ENCODE peak calls at places on chromosome 21, in ten cellular contexts. One of them, this sample, is unnamed.
A peak's percentile ranks its signal among the peaks of the same experiment; 100 is the strongest.

GRCh38 chr21:27814226-27814625 is 847.3 kb upstream of the ADAMTS5 start:
- DNase-seq in SW 1271: no peak
- DNase-seq in glomerular endothelial cell: no peak
- DNase-seq in lung microvascular endothelial cell: no peak
- DNase-seq in occipital lobe: no peak
- DNase-seq in SJSA1: no peak
- DNase-seq in IMR-90: no peak
- DNase-seq in HFFc6: no peak
- DNase-seq in prostate gland: no peak
- DNase-seq in skeletal muscle cell: no peak
- DNase-seq in this sample: no peak

GRCh38 chr21:25898671-25899070 is 163.9 kb downstream of the GABPA start:
- DNase-seq in SW 1271: no peak
- DNase-seq in glomerular endothelial cell: no peak
- DNase-seq in lung microvascular endothelial cell: no peak
- DNase-seq in occipital lobe: no peak
- DNase-seq in SJSA1: no peak
- DNase-seq in IMR-90: no peak
- DNase-seq in HFFc6: no peak
- DNase-seq in prostate gland: no peak
- DNase-seq in skeletal muscle cell: no peak
- DNase-seq in this sample: no peak

GRCh38 chr21:30979054-30979453 is 59.2 kb downstream of the KRTAP19-8 start:
- DNase-seq in SW 1271: no peak
- DNase-seq in glomerular endothelial cell: no peak
- DNase-seq in lung microvascular endothelial cell: no peak
- DNase-seq in occipital lobe: no peak
- DNase-seq in SJSA1: no peak
- DNase-seq in IMR-90: no peak
- DNase-seq in HFFc6: no peak
- DNase-seq in prostate gland: no peak
- DNase-seq in skeletal muscle cell: no peak
- DNase-seq in this sample: no peak

GRCh38 chr21:46438241-46438640 is 20.4 kb upstream of the DIP2A start:
- DNase-seq in SW 1271: no peak
- DNase-seq in glomerular endothelial cell: no peak
- DNase-seq in lung microvascular endothelial cell: no peak
- DNase-seq in occipital lobe: no peak
- DNase-seq in SJSA1: no peak
- DNase-seq in IMR-90: no peak
- DNase-seq in HFFc6: no peak
- DNase-seq in prostate gland: no peak
- DNase-seq in skeletal muscle cell: no peak
- DNase-seq in this sample: no peak

GRCh38 chr21:39673736-39674135 is 61.0 kb downstream of the B3GALT5 start:
- DNase-seq in SW 1271: no peak
- DNase-seq in glomerular endothelial cell: no peak
- DNase-seq in lung microvascular endothelial cell: no peak
- DNase-seq in occipital lobe: no peak
- DNase-seq in SJSA1: no peak
- DNase-seq in IMR-90: no peak
- DNase-seq in HFFc6: no peak
- DNase-seq in prostate gland: no peak
- DNase-seq in skeletal muscle cell: no peak
- DNase-seq in this sample: no peak

GRCh38 chr21:27590271-27590670 is 623.4 kb upstream of the ADAMTS5 start:
- DNase-seq in SW 1271: no peak
- DNase-seq in glomerular endothelial cell: no peak
- DNase-seq in lung microvascular endothelial cell: no peak
- DNase-seq in occipital lobe: no peak
- DNase-seq in SJSA1: no peak
- DNase-seq in IMR-90: no peak
- DNase-seq in HFFc6: no peak
- DNase-seq in prostate gland: no peak
- DNase-seq in skeletal muscle cell: peak; percentile 88
- DNase-seq in this sample: no peak

GRCh38 chr21:42262826-42263225 is 43.9 kb downstream of the ABCG1 start:
- DNase-seq in SW 1271: no peak
- DNase-seq in glomerular endothelial cell: peak; percentile 70
- DNase-seq in lung microvascular endothelial cell: peak; percentile 90
- DNase-seq in occipital lobe: no peak
- DNase-seq in SJSA1: peak; percentile 82
- DNase-seq in IMR-90: peak; percentile 24
- DNase-seq in HFFc6: no peak
- DNase-seq in prostate gland: peak; percentile 79
- DNase-seq in skeletal muscle cell: no peak
- DNase-seq in this sample: no peak

GRCh38 chr21:31901342-31901741 is 28.5 kb downstream of the HUNK start:
- DNase-seq in SW 1271: no peak
- DNase-seq in glomerular endothelial cell: no peak
- DNase-seq in lung microvascular endothelial cell: no peak
- DNase-seq in occipital lobe: no peak
- DNase-seq in SJSA1: no peak
- DNase-seq in IMR-90: no peak
- DNase-seq in HFFc6: no peak
- DNase-seq in prostate gland: no peak
- DNase-seq in skeletal muscle cell: no peak
- DNase-seq in this sample: no peak

GRCh38 chr21:26199471-26199870 is 28.9 kb upstream of the APP start:
- DNase-seq in SW 1271: no peak
- DNase-seq in glomerular endothelial cell: no peak
- DNase-seq in lung microvascular endothelial cell: no peak
- DNase-seq in occipital lobe: no peak
- DNase-seq in SJSA1: no peak
- DNase-seq in IMR-90: peak; percentile 82
- DNase-seq in HFFc6: peak; percentile 69
- DNase-seq in prostate gland: no peak
- DNase-seq in skeletal muscle cell: peak; percentile 36
- DNase-seq in this sample: no peak

GRCh38 chr21:45536301-45537081 is 5.7 kb downstream of the SLC19A1 start:
- DNase-seq in SW 1271: no peak
- DNase-seq in glomerular endothelial cell: no peak
- DNase-seq in lung microvascular endothelial cell: no peak
- DNase-seq in occipital lobe: no peak
- DNase-seq in SJSA1: no peak
- DNase-seq in IMR-90: no peak
- DNase-seq in HFFc6: no peak
- DNase-seq in prostate gland: no peak
- DNase-seq in skeletal muscle cell: no peak
- DNase-seq in this sample: peak; percentile 47

GRCh38 chr21:33127154-33127893 is 57.4 kb downstream of the OLIG1 start:
- DNase-seq in SW 1271: peak; percentile 12
- DNase-seq in glomerular endothelial cell: peak; percentile 34
- DNase-seq in lung microvascular endothelial cell: peak; percentile 76
- DNase-seq in occipital lobe: peak; percentile 63
- DNase-seq in SJSA1: peak; percentile 41
- DNase-seq in IMR-90: peak; percentile 65
- DNase-seq in HFFc6: peak; percentile 54
- DNase-seq in prostate gland: peak; percentile 64
- DNase-seq in skeletal muscle cell: peak; percentile 24
- DNase-seq in this sample: peak; percentile 78

GRCh38 chr21:39676054-39676771 is 63.5 kb downstream of the B3GALT5 start:
- DNase-seq in SW 1271: no peak
- DNase-seq in glomerular endothelial cell: no peak
- DNase-seq in lung microvascular endothelial cell: no peak
- DNase-seq in occipital lobe: no peak
- DNase-seq in SJSA1: peak; percentile 83
- DNase-seq in IMR-90: no peak
- DNase-seq in HFFc6: no peak
- DNase-seq in prostate gland: peak; percentile 50
- DNase-seq in skeletal muscle cell: peak; percentile 54
- DNase-seq in this sample: no peak

GRCh38 chr21:41283211-41283818 is 33.3 kb upstream of the FAM3B start:
- DNase-seq in SW 1271: peak; percentile 57
- DNase-seq in glomerular endothelial cell: peak; percentile 57
- DNase-seq in lung microvascular endothelial cell: peak; percentile 84
- DNase-seq in occipital lobe: peak; percentile 48
- DNase-seq in SJSA1: peak; percentile 36
- DNase-seq in IMR-90: peak; percentile 87
- DNase-seq in HFFc6: peak; percentile 73
- DNase-seq in prostate gland: peak; percentile 72
- DNase-seq in skeletal muscle cell: peak; percentile 58
- DNase-seq in this sample: peak; percentile 3

GRCh38 chr21:41289431-41289830 is 27.2 kb upstream of the FAM3B start:
- DNase-seq in SW 1271: no peak
- DNase-seq in glomerular endothelial cell: no peak
- DNase-seq in lung microvascular endothelial cell: no peak
- DNase-seq in occipital lobe: no peak
- DNase-seq in SJSA1: no peak
- DNase-seq in IMR-90: peak; percentile 4
- DNase-seq in HFFc6: no peak
- DNase-seq in prostate gland: no peak
- DNase-seq in skeletal muscle cell: no peak
- DNase-seq in this sample: no peak

GRCh38 chr21:27244356-27244755 is 277.5 kb upstream of the ADAMTS5 start:
- DNase-seq in SW 1271: no peak
- DNase-seq in glomerular endothelial cell: no peak
- DNase-seq in lung microvascular endothelial cell: no peak
- DNase-seq in occipital lobe: no peak
- DNase-seq in SJSA1: no peak
- DNase-seq in IMR-90: peak; percentile 15
- DNase-seq in HFFc6: no peak
- DNase-seq in prostate gland: no peak
- DNase-seq in skeletal muscle cell: peak; percentile 70
- DNase-seq in this sample: no peak

GRCh38 chr21:42456457-42456856 is 39.6 kb downstream of the RSPH1 start:
- DNase-seq in SW 1271: no peak
- DNase-seq in glomerular endothelial cell: no peak
- DNase-seq in lung microvascular endothelial cell: no peak
- DNase-seq in occipital lobe: no peak
- DNase-seq in SJSA1: no peak
- DNase-seq in IMR-90: no peak
- DNase-seq in HFFc6: no peak
- DNase-seq in prostate gland: no peak
- DNase-seq in skeletal muscle cell: no peak
- DNase-seq in this sample: no peak

GRCh38 chr21:31334648-31335121 is 9.4 kb downstream of the TIAM1 start:
- DNase-seq in SW 1271: no peak
- DNase-seq in glomerular endothelial cell: no peak
- DNase-seq in lung microvascular endothelial cell: no peak
- DNase-seq in occipital lobe: no peak
- DNase-seq in SJSA1: no peak
- DNase-seq in IMR-90: no peak
- DNase-seq in HFFc6: no peak
- DNase-seq in prostate gland: no peak
- DNase-seq in skeletal muscle cell: no peak
- DNase-seq in this sample: no peak

GRCh38 chr21:38847556-38847955 is 41.8 kb downstream of the ETS2 start:
- DNase-seq in SW 1271: no peak
- DNase-seq in glomerular endothelial cell: no peak
- DNase-seq in lung microvascular endothelial cell: peak; percentile 15
- DNase-seq in occipital lobe: no peak
- DNase-seq in SJSA1: no peak
- DNase-seq in IMR-90: no peak
- DNase-seq in HFFc6: no peak
- DNase-seq in prostate gland: no peak
- DNase-seq in skeletal muscle cell: no peak
- DNase-seq in this sample: no peak

This sample was measured in HAP-1.